ENCODE peak calls at places on chromosome 14, in six cellular contexts. I is stomach, Q is suprapubic skin, R is tibial nerve, U is GM12878, D is K562. X is an unnamed sample. For H3K36me3, the result is how much of the 10 kb centered on the place peaks cover.

GRCh38 chr14:54769955-54770863 is 132.4 kb downstream of the GCH1 start:
- DNase-seq in U (no peak), I (no peak), D (no peak), R (no peak), Q (peak), X (no peak)

GRCh38 chr14:105525326-105525725 is 1.1 kb upstream of the TMEM121 start:
- DNase-seq in U (no peak), R (no peak), Q (no peak), I (no peak), D (no peak), X (no peak)

GRCh38 chr14:76780875-76781647 is 19.8 kb downstream of the VASH1 start:
- DNase-seq in R (no peak), Q (no peak), I (no peak), D (no peak), U (no peak), X (no peak)

GRCh38 chr14:93686313-93686712 is 102.0 kb downstream of the PRIMA1 start:
- DNase-seq in I (no peak), Q (no peak), D (no peak), U (no peak), R (no peak), X (no peak)

GRCh38 chr14:93301821-93302447 is 30.9 kb downstream of the BTBD7 start:
- DNase-seq in U (no peak), Q (no peak), D (no peak), R (no peak), I (no peak), X (no peak)

GRCh38 chr14:93375673-93376156 is 28.7 kb downstream of the COX8C start:
- DNase-seq in R (no peak), Q (no peak), D (no peak), U (peak), I (no peak), X (peak)

GRCh38 chr14:24848427-24848826 is 201.5 kb downstream of the STXBP6 start:
- DNase-seq in R (no peak), D (no peak), Q (no peak), I (no peak), U (no peak), X (no peak)

GRCh38 chr14:100523131-100523530 is 64.1 kb downstream of the BEGAIN start:
- DNase-seq in Q (no peak), D (no peak), R (no peak), U (no peak), I (no peak), X (no peak)

GRCh38 chr14:100332797-100333196 is 9.7 kb downstream of the SLC25A47 start:
- DNase-seq in R (no peak), D (no peak), Q (no peak), I (no peak), U (no peak), X (no peak)

GRCh38 chr14:89669209-89669608 is 252.2 kb upstream of the FOXN3 start:
- DNase-seq in U (no peak), I (no peak), Q (no peak), D (no peak), R (no peak), X (peak)

GRCh38 chr14:104794641-104795467 is 694 bp downstream of the AKT1 start:
- DNase-seq in I (peak), R (no peak), U (no peak), Q (no peak), D (peak), X (peak)

GRCh38 chr14:103232338-103232808 is 101.7 kb upstream of the EIF5 start:
- DNase-seq in I (no peak), R (no peak), U (no peak), Q (no peak), D (no peak), X (peak)

GRCh38 chr14:89304972-89305703 is 111.9 kb downstream of the FOXN3 start:
- DNase-seq in R (no peak), U (peak), Q (no peak), I (no peak), D (no peak), X (peak)

GRCh38 chr14:61476737-61477410 is 155.5 kb downstream of the PRKCH start:
- DNase-seq in Q (no peak), R (no peak), D (no peak), U (no peak), I (peak), X (peak)

GRCh38 chr14:72270341-72270740 is 338.1 kb downstream of the RGS6 start:
- DNase-seq in U (no peak), R (no peak), I (no peak), D (no peak), Q (no peak), X (no peak)

GRCh38 chr14:90629471-90629870 is 186.8 kb downstream of the TTC7B start:
- DNase-seq in Q (no peak), U (no peak), I (peak), R (no peak), D (no peak), X (no peak)

GRCh38 chr14:53591816-53592215 is 364.8 kb downstream of the BMP4 start:
- DNase-seq in I (no peak), R (no peak), U (no peak), D (no peak), Q (no peak), X (no peak)

GRCh38 chr14:99774204-99774497 is 19.1 kb upstream of the EML1 start:
- DNase-seq in Q (no peak), R (no peak), D (no peak), I (no peak), U (no peak), X (no peak)

GRCh38 chr14:43116341-43116740 is 1390.7 kb downstream of the FSCB start:
- DNase-seq in Q (no peak), I (no peak), R (no peak), U (no peak), D (no peak), X (no peak)

GRCh38 chr14:80390911-80391310 is 179.6 kb upstream of the DIO2 start:
- DNase-seq in Q (no peak), I (no peak), U (no peak), D (no peak), R (no peak), X (no peak)

GRCh38 chr14:96194262-96194656 is 10.4 kb upstream of the BDKRB2 start:
- DNase-seq in I (no peak), D (no peak), Q (no peak), R (no peak), U (no peak), X (no peak)

GRCh38 chr14:39006721-39007410 is 96.2 kb downstream of the SEC23A start:
- DNase-seq in D (no peak), R (no peak), I (no peak), Q (no peak), U (no peak), X (no peak)

GRCh38 chr14:71952381-71953363 is 20.4 kb downstream of the RGS6 start:
- DNase-seq in R (no peak), I (no peak), D (no peak), U (no peak), Q (no peak), X (no peak)

GRCh38 chr14:31025335-31026075 is at the start of gene AP4S1:
- DNase-seq in Q (peak), R (no peak), D (peak), U (no peak), I (peak), X (peak)

GRCh38 chr14:37232907-37233481 is 35.3 kb downstream of the MIPOL1 start:
- DNase-seq in I (no peak), R (no peak), Q (no peak), U (no peak), D (peak), X (no peak)

GRCh38 chr14:64500088-64500487 is 3.5 kb downstream of the ZBTB25 start:
- DNase-seq in Q (no peak), I (no peak), R (no peak), D (no peak), U (no peak), X (no peak)

GRCh38 chr14:90643982-90644510 is 172.2 kb downstream of the TTC7B start:
- DNase-seq in U (no peak), Q (no peak), I (no peak), R (no peak), D (no peak), X (no peak)

GRCh38 chr14:76352639-76353281 is 23.2 kb upstream of the ESRRB start:
- DNase-seq in U (peak), I (peak), Q (no peak), R (peak), D (peak), X (peak)

GRCh38 chr14:55373784-55374725 is 37.6 kb downstream of the ATG14 start:
- DNase-seq in D (no peak), R (no peak), U (peak), I (no peak), Q (no peak), X (no peak)

GRCh38 chr14:51386983-51387730 is 147.1 kb downstream of the TMX1 start:
- DNase-seq in U (no peak), R (no peak), I (no peak), Q (no peak), D (no peak), X (no peak)

GRCh38 chr14:44449694-44450093 is 57.4 kb downstream of the FSCB start:
- DNase-seq in U (no peak), I (no peak), Q (no peak), R (no peak), D (no peak), X (peak)

GRCh38 chr14:86296173-86296572 is 766.2 kb downstream of the FLRT2 start:
- DNase-seq in U (no peak), Q (no peak), R (no peak), D (no peak), I (no peak), X (no peak)

GRCh38 chr14:74879427-74880180 is 2.1 kb upstream of the DLST start:
- DNase-seq in R (no peak), Q (no peak), D (no peak), U (no peak), I (no peak), X (no peak)

GRCh38 chr14:74882103-74882920 is 596 bp downstream of the DLST start:
- DNase-seq in U (no peak), R (no peak), D (no peak), I (peak), Q (peak), X (peak)

GRCh38 chr14:74875941-74876913 is at the start of gene PROX2:
- DNase-seq in Q (no peak), D (no peak), U (no peak), R (no peak), I (no peak), X (no peak)

GRCh38 chr14:74886001-74886400 is 4.3 kb downstream of the DLST start:
- DNase-seq in D (no peak), U (no peak), I (no peak), Q (no peak), R (no peak), X (no peak)

GRCh38 chr14:74881425-74882102 is at the start of gene DLST:
- DNase-seq in D (peak), I (peak), R (peak), Q (peak), U (peak), X (peak)
- TF ChIP-seq EP300 in D (no peak), I (no peak), R (peak), Q (no peak), U (no peak), X (no peak)

DNA sequence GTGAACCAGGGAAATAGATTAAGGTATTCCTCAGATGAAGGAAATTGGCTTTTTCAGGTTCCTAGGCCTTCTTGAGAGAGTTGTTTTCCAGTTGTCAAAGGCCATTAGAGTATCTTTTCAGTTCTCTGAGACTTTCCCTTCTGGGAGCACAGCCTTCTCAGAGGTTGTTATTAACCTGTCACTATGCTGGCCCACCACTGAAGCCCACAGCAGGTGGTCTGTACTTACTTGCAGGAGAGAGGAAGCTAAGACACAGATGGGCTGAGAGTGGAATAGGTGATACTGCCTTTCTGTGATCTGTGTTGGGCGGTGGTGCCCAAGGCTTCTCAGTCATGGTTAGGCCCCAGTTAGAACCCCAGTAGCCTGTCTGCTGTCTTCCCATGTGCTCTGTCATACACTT is 22.8 kb upstream of the GALNT16 start:
- DNase-seq in U (no peak), R (no peak), Q (no peak), I (no peak), D (no peak), X (no peak)
- H3K36me3 ChIP-seq in U (under half), R (under half), Q (half or more), I (under half), D (under half), X (under half)

GRCh38 chr14:101947904-101948665 is 16.3 kb upstream of the DYNC1H1 start:
- DNase-seq in Q (peak), D (peak), R (peak), I (peak), U (peak), X (peak)
- TF ChIP-seq POLR2A in Q (peak), D (peak), R (peak), I (no peak), U (peak), X (peak)

DNA sequence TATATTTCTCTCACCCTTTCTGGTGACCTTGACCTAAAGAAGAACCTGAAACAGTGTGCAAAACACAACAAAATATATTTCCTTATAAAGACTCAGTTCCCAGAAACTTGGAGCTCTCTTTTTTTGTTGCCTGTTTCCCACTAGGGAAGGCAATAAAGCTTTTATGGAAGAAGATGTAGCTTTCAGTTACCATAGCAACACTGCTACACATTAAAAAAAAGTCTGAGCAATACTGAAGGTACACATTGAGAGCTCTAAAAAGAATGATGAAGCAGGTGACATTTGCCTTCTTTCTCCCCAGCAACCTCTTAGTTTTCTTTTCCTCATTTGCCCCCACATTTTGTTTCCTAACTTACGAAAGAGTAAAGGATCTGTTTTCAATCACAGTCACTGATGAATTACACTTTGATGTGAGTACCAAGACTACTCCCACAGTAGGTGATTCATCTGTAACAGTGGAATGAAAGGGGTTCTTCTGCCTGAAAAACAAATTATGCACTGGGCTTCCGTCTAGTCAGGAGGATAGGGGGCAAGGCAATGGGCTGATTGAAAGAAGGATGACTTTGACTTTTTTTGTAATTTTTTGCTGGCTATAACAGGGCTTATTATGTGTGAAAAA is 1.1 kb upstream of the CATSPERB start:
- DNase-seq in U (no peak), R (no peak), I (no peak), D (no peak), Q (no peak), X (no peak)
- TF ChIP-seq EP300 in U (no peak), R (no peak), I (no peak), D (no peak), Q (no peak), X (no peak)

GRCh38 chr14:63383776-63384367 is 65.1 kb upstream of the GPHB5 start:
- DNase-seq in Q (no peak), D (no peak), I (no peak), U (peak), R (no peak), X (no peak)
- H3K36me3 ChIP-seq in Q (half or more), D (under half), I (under half), U (under half), R (under half), X (under half)

X was measured in transverse colon.